ENCODE peak calls at places on chromosome 7, in eight cellular contexts. H is NCI-H2029; R is AG09309; F is uterus; Q is stimulated activated CD4-positive, alpha-beta T cell treated with anti-CD3 and anti-CD28 coated beads, Interleukin-15, amount 100 ng/mL, for 24 hours; T is T-cell; G is iPS-NIHi11; M is left colon. X is an unnamed sample.

GRCh38 chr7:100752994-100753393 is 19.6 kb downstream of the ZAN start:
- DNase-seq in H (no peak), R (no peak), F (no peak), Q (peak), T (no peak), G (no peak), M (no peak), X (no peak)

GRCh38 chr7:35359423-35359822 is 105.5 kb upstream of the TBX20 start:
- DNase-seq in H (no peak), R (no peak), F (no peak), Q (no peak), T (no peak), G (no peak), M (no peak), X (no peak)

GRCh38 chr7:41756783-41757182 is 53.9 kb upstream of the INHBA start:
- DNase-seq in H (no peak), R (no peak), F (no peak), Q (no peak), T (no peak), G (no peak), M (no peak), X (no peak)

GRCh38 chr7:107667341-107667740 is 6.7 kb downstream of the SLC26A4 start:
- DNase-seq in H (no peak), R (no peak), F (no peak), Q (no peak), T (no peak), G (no peak), M (no peak), X (no peak)

GRCh38 chr7:33062023-33062781 is at the start of gene NT5C3A:
- DNase-seq in H (peak), R (no peak), F (peak), Q (peak), T (peak), G (peak), M (no peak), X (no peak)

GRCh38 chr7:36205844-36206243 is 52.8 kb downstream of the EEPD1 start:
- DNase-seq in H (no peak), R (no peak), F (no peak), Q (no peak), T (no peak), G (no peak), M (peak), X (no peak)

GRCh38 chr7:5491251-5492044 is 67.8 kb upstream of the TNRC18 start:
- DNase-seq in H (peak), R (no peak), F (no peak), Q (no peak), T (no peak), G (no peak), M (no peak), X (no peak)

GRCh38 chr7:130288829-130289228 is 4.1 kb upstream of the CPA4 start:
- DNase-seq in H (no peak), R (no peak), F (no peak), Q (no peak), T (no peak), G (no peak), M (no peak), X (no peak)

GRCh38 chr7:99808766-99809165 is 19.0 kb upstream of the CYP3A43 start:
- DNase-seq in H (no peak), R (no peak), F (no peak), Q (no peak), T (no peak), G (no peak), M (no peak), X (no peak)

GRCh38 chr7:158452331-158452730 is 135.3 kb downstream of the PTPRN2 start:
- DNase-seq in H (no peak), R (no peak), F (no peak), Q (no peak), T (no peak), G (no peak), M (no peak), X (no peak)

GRCh38 chr7:2947381-2947780 is 96.3 kb downstream of the CARD11 start:
- DNase-seq in H (no peak), R (no peak), F (no peak), Q (no peak), T (no peak), G (no peak), M (peak), X (no peak)

GRCh38 chr7:95446618-95447017 is 11.8 kb upstream of the PON2 start:
- DNase-seq in H (no peak), R (no peak), F (no peak), Q (no peak), T (no peak), G (no peak), M (no peak), X (no peak)

X was measured in astrocyte of the cerebellum.